ENCODE peak calls at places on chromosomes 3 and 15, in ten cellular contexts. W, N, S, E, I, B, X, T, O and L are unnamed samples. For H3K4me1, the result is how much of the 10 kb centered on the place peaks cover.

GRCh38 chr3:158407844-158408517 is 163.0 kb upstream of the MLF1 start:
- DNase-seq in E (no peak), X (no peak), S (no peak), T (no peak), O (no peak), I (no peak), W (no peak), B (no peak), N (no peak), L (no peak)

GRCh38 chr15:87752250-87752951 is 504.1 kb downstream of the NTRK3 start:
- DNase-seq in E (peak), S (no peak), I (no peak), B (no peak), X (no peak), T (no peak), W (no peak), N (no peak), O (no peak), L (peak)

GRCh38 chr3:172346161-172346560 is 102.1 kb downstream of the GHSR start:
- DNase-seq in E (no peak), T (no peak), W (no peak), S (no peak), X (no peak), N (no peak), I (no peak), O (no peak), B (no peak), L (no peak)

GRCh38 chr3:184832044-184832443 is 20.1 kb downstream of the VPS8 start:
- DNase-seq in X (no peak), B (no peak), O (no peak), T (no peak), I (no peak), W (no peak), E (no peak), N (no peak), S (no peak), L (no peak)

GRCh38 chr3:53554559-53555511 is 60.4 kb downstream of the CACNA1D start:
- DNase-seq in I (no peak), S (no peak), N (no peak), B (no peak), O (no peak), E (no peak), W (no peak), X (peak), T (no peak), L (no peak)

GRCh38 chr3:55639886-55640765 is 153.0 kb upstream of the WNT5A start:
- DNase-seq in O (no peak), E (no peak), T (no peak), X (no peak), N (no peak), B (no peak), W (no peak), S (no peak), I (no peak), L (no peak)

GRCh38 chr3:19216669-19217337 is 68.5 kb downstream of the KCNH8 start:
- DNase-seq in I (no peak), S (no peak), X (no peak), B (peak), O (no peak), N (no peak), T (no peak), E (no peak), W (peak), L (no peak)

GRCh38 chr3:73530030-73530411 is 94.7 kb downstream of the PDZRN3 start:
- DNase-seq in O (no peak), X (peak), T (no peak), E (peak), N (no peak), I (no peak), W (no peak), B (no peak), S (no peak), L (no peak)

GRCh38 chr3:177312491-177312890 is 115.2 kb upstream of the TBL1XR1 start:
- DNase-seq in T (no peak), E (no peak), B (no peak), O (no peak), X (no peak), I (no peak), S (no peak), N (no peak), W (no peak), L (no peak)
- H3K27ac ChIP-seq in T (no peak), E (no peak), B (no peak), O (no peak), X (no peak), I (no peak), S (no peak), N (no peak), W (no peak), L (no peak)

DNA sequence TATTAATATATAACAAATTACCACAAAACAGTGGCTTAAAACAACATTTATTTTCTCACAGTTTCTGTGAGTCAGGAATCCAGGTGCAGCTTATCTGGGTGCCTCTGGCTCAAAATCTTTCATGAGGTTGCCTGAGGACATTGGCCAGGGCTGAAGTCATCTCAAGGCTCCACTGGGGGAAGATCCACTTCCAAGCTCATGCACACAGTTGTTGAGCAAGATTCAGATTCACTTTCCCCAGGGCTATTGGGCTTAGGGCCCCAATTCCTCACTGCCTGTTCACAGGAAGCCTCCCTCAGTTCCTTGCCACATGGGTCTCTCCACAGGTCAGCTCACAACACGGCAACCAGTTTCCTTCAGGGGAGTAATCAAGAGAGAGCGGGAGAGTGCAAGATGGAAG is 35.0 kb downstream of the RFTN1 start:
- DNase-seq in I (no peak), B (no peak), X (no peak), N (no peak), O (no peak), S (no peak), W (no peak), E (peak), T (no peak), L (no peak)
- H3K4me1 ChIP-seq in I (under half), B (under half), X (half or more), N (under half), O (under half), S (half or more), W (under half), E (half or more), T (under half), L (half or more)

GRCh38 chr3:151766454-151766853 is 32.7 kb downstream of the AADACL2 start:
- DNase-seq in O (no peak), T (no peak), W (no peak), X (no peak), N (no peak), E (peak), B (no peak), I (no peak), S (no peak), L (no peak)
- H3K27ac ChIP-seq in O (no peak), T (no peak), W (no peak), X (no peak), N (no peak), E (peak), B (no peak), I (no peak), S (no peak), L (peak)

GRCh38 chr15:56919708-56920637 is 1.5 kb downstream of the TCF12 start:
- DNase-seq in W (no peak), E (peak), O (no peak), B (peak), T (peak), S (no peak), N (no peak), I (no peak), X (no peak), L (peak)
- H3K4me1 ChIP-seq in W (under half), E (under half), O (under half), B (under half), T (under half), S (half or more), N (under half), I (under half), X (half or more), L (under half)

GRCh38 chr3:194315965-194316361 is 35.2 kb downstream of the CPN2 start:
- DNase-seq in S (no peak), I (no peak), O (no peak), N (no peak), T (no peak), B (no peak), E (peak), X (no peak), W (no peak), L (peak)
- H3K27ac ChIP-seq in S (no peak), I (no peak), O (no peak), N (no peak), T (no peak), B (no peak), E (no peak), X (peak), W (peak), L (no peak)